ENCODE peak calls at places on chromosomes 1 and 21, in nine cellular contexts. One of them, this sample, is unnamed.

GRCh38 chr21:25855591-25855990 is 120.8 kb downstream of the GABPA start:
- DNase-seq in astrocyte of the spinal cord: no peak
- DNase-seq in type B pancreatic cell: no peak
- DNase-seq in nucleus accumbens: no peak
- DNase-seq in right cardiac atrium: no peak
- DNase-seq in AG10803: peak
- DNase-seq in GM23248: no peak
- DNase-seq in T-helper 2 cell: no peak
- DNase-seq in heart right ventricle: no peak
- DNase-seq in this sample: no peak

GRCh38 chr1:243851129-243851756 is 1.2 kb upstream of the AKT3 start:
- DNase-seq in astrocyte of the spinal cord: no peak
- DNase-seq in type B pancreatic cell: no peak
- DNase-seq in nucleus accumbens: no peak
- DNase-seq in right cardiac atrium: no peak
- DNase-seq in AG10803: no peak
- DNase-seq in GM23248: no peak
- DNase-seq in T-helper 2 cell: no peak
- DNase-seq in heart right ventricle: peak
- DNase-seq in this sample: no peak

GRCh38 chr1:202565890-202566289 is 144.4 kb downstream of the SYT2 start:
- DNase-seq in astrocyte of the spinal cord: no peak
- DNase-seq in type B pancreatic cell: no peak
- DNase-seq in nucleus accumbens: no peak
- DNase-seq in right cardiac atrium: no peak
- DNase-seq in AG10803: no peak
- DNase-seq in GM23248: no peak
- DNase-seq in T-helper 2 cell: no peak
- DNase-seq in heart right ventricle: no peak
- DNase-seq in this sample: no peak

GRCh38 chr1:49298304-49298703 is 521.6 kb upstream of the BEND5 start:
- DNase-seq in astrocyte of the spinal cord: no peak
- DNase-seq in type B pancreatic cell: no peak
- DNase-seq in nucleus accumbens: no peak
- DNase-seq in right cardiac atrium: peak
- DNase-seq in AG10803: peak
- DNase-seq in GM23248: no peak
- DNase-seq in T-helper 2 cell: no peak
- DNase-seq in heart right ventricle: no peak
- DNase-seq in this sample: no peak

GRCh38 chr1:22889213-22889827 is 83.3 kb downstream of the LACTBL1 start:
- DNase-seq in astrocyte of the spinal cord: peak
- DNase-seq in type B pancreatic cell: no peak
- DNase-seq in nucleus accumbens: peak
- DNase-seq in right cardiac atrium: no peak
- DNase-seq in AG10803: peak
- DNase-seq in GM23248: peak
- DNase-seq in T-helper 2 cell: no peak
- DNase-seq in heart right ventricle: no peak
- DNase-seq in this sample: no peak

GRCh38 chr1:15038232-15039016 is 115.1 kb upstream of the TMEM51 start:
- DNase-seq in astrocyte of the spinal cord: peak
- DNase-seq in type B pancreatic cell: no peak
- DNase-seq in nucleus accumbens: no peak
- DNase-seq in right cardiac atrium: no peak
- DNase-seq in AG10803: no peak
- DNase-seq in GM23248: peak
- DNase-seq in T-helper 2 cell: no peak
- DNase-seq in heart right ventricle: no peak
- DNase-seq in this sample: no peak

GRCh38 chr1:106926748-106927582 is 129.5 kb upstream of the PRMT6 start:
- DNase-seq in astrocyte of the spinal cord: no peak
- DNase-seq in type B pancreatic cell: no peak
- DNase-seq in nucleus accumbens: no peak
- DNase-seq in right cardiac atrium: no peak
- DNase-seq in AG10803: peak
- DNase-seq in GM23248: peak
- DNase-seq in T-helper 2 cell: no peak
- DNase-seq in heart right ventricle: no peak
- DNase-seq in this sample: no peak

GRCh38 chr21:15841856-15842564 is 112.2 kb downstream of the USP25 start:
- DNase-seq in astrocyte of the spinal cord: peak
- DNase-seq in type B pancreatic cell: no peak
- DNase-seq in nucleus accumbens: no peak
- DNase-seq in right cardiac atrium: no peak
- DNase-seq in AG10803: peak
- DNase-seq in GM23248: peak
- DNase-seq in T-helper 2 cell: no peak
- DNase-seq in heart right ventricle: no peak
- DNase-seq in this sample: no peak

GRCh38 chr1:43653339-43653738 is 3.4 kb downstream of the KDM4A start:
- DNase-seq in astrocyte of the spinal cord: peak
- DNase-seq in type B pancreatic cell: no peak
- DNase-seq in nucleus accumbens: peak
- DNase-seq in right cardiac atrium: no peak
- DNase-seq in AG10803: peak
- DNase-seq in GM23248: peak
- DNase-seq in T-helper 2 cell: no peak
- DNase-seq in heart right ventricle: no peak
- DNase-seq in this sample: no peak

GRCh38 chr1:245493029-245493428 is 338.2 kb downstream of the KIF26B start:
- DNase-seq in astrocyte of the spinal cord: no peak
- DNase-seq in type B pancreatic cell: no peak
- DNase-seq in nucleus accumbens: no peak
- DNase-seq in right cardiac atrium: no peak
- DNase-seq in AG10803: no peak
- DNase-seq in GM23248: peak
- DNase-seq in T-helper 2 cell: no peak
- DNase-seq in heart right ventricle: no peak
- DNase-seq in this sample: no peak

GRCh38 chr1:226063362-226064167 is 1.0 kb downstream of the H3-3A start:
- DNase-seq in astrocyte of the spinal cord: peak
- DNase-seq in type B pancreatic cell: no peak
- DNase-seq in nucleus accumbens: peak
- DNase-seq in right cardiac atrium: peak
- DNase-seq in AG10803: peak
- DNase-seq in GM23248: peak
- DNase-seq in T-helper 2 cell: no peak
- DNase-seq in heart right ventricle: peak
- DNase-seq in this sample: peak

This sample was measured in lower lobe of right lung.